ENCODE peak calls at places on chromosome 18, in seven cellular contexts. X is HFFc6, U is A673, O is right atrium auricular region, P is lower lobe of right lung, N is AG04450, A is H9. F is an unnamed sample.

GRCh38 chr18:23143059-23143831 is 8.0 kb downstream of the CABLES1 start:
- DNase-seq in X (no peak), U (no peak), O (peak; percentile 82), P (peak; percentile 76), N (no peak), A (no peak), F (no peak)

GRCh38 chr18:26190506-26190905 is 35.7 kb upstream of the TAF4B start:
- DNase-seq in X (no peak), U (no peak), O (no peak), P (no peak), N (no peak), A (no peak), F (no peak)

GRCh38 chr18:13620206-13620672 is 106.1 kb downstream of the FAM210A start:
- DNase-seq in X (no peak), U (no peak), O (peak; percentile 47), P (no peak), N (no peak), A (no peak), F (no peak)

GRCh38 chr18:69402219-69402989 is 1.7 kb downstream of the DOK6 start:
- DNase-seq in X (no peak), U (no peak), O (no peak), P (no peak), N (no peak), A (peak; percentile 38), F (no peak)

GRCh38 chr18:3861495-3861894 is 411.5 kb downstream of the TGIF1 start:
- DNase-seq in X (no peak), U (no peak), O (no peak), P (no peak), N (no peak), A (no peak), F (no peak)

GRCh38 chr18:36454848-36455458 is 157.4 kb downstream of the FHOD3 start:
- DNase-seq in X (no peak), U (no peak), O (no peak), P (no peak), N (no peak), A (no peak), F (no peak)

GRCh38 chr18:4309227-4309626 is 145.9 kb downstream of the DLGAP1 start:
- DNase-seq in X (no peak), U (no peak), O (no peak), P (no peak), N (no peak), A (no peak), F (no peak)

GRCh38 chr18:3248062-3248669 is 565 bp downstream of the MYL12A start:
- DNase-seq in X (no peak), U (peak; percentile 72), O (no peak), P (no peak), N (no peak), A (no peak), F (no peak)

GRCh38 chr18:48095726-48096125 is 165.3 kb upstream of the SMAD2 start:
- DNase-seq in X (no peak), U (no peak), O (no peak), P (no peak), N (no peak), A (no peak), F (no peak)

GRCh38 chr18:13375302-13376255 is 157.0 kb downstream of the LDLRAD4 start:
- DNase-seq in X (peak; percentile 35), U (peak; percentile 72), O (peak; percentile 93), P (no peak), N (peak; percentile 55), A (no peak), F (no peak)

GRCh38 chr18:78871631-78872030 is 108.0 kb upstream of the SALL3 start:
- DNase-seq in X (no peak), U (no peak), O (peak; percentile 59), P (no peak), N (no peak), A (no peak), F (no peak)

GRCh38 chr18:36143391-36143790 is 13.7 kb downstream of the ELP2 start:
- DNase-seq in X (no peak), U (no peak), O (no peak), P (no peak), N (no peak), A (no peak), F (no peak)

GRCh38 chr18:36419913-36420531 is 122.5 kb downstream of the FHOD3 start:
- DNase-seq in X (peak; percentile 42), U (no peak), O (no peak), P (no peak), N (no peak), A (no peak), F (no peak)

GRCh38 chr18:49812321-49813070 is 837 bp downstream of the ACAA2 start:
- DNase-seq in X (no peak), U (no peak), O (no peak), P (no peak), N (no peak), A (no peak), F (no peak)
- TF ChIP-seq CTCF in X (no peak), U (no peak), O (no peak), P (no peak), N (no peak), A (no peak), F (no peak)

GRCh38 chr18:21598726-21599584 is 1.5 kb downstream of the ESCO1 start:
- DNase-seq in X (no peak), U (no peak), O (no peak), P (no peak), N (no peak), A (peak; percentile 33), F (no peak)

GRCh38 chr18:21597616-21598015 is 2.9 kb downstream of the ESCO1 start:
- DNase-seq in X (no peak), U (no peak), O (no peak), P (no peak), N (no peak), A (no peak), F (no peak)

DNA sequence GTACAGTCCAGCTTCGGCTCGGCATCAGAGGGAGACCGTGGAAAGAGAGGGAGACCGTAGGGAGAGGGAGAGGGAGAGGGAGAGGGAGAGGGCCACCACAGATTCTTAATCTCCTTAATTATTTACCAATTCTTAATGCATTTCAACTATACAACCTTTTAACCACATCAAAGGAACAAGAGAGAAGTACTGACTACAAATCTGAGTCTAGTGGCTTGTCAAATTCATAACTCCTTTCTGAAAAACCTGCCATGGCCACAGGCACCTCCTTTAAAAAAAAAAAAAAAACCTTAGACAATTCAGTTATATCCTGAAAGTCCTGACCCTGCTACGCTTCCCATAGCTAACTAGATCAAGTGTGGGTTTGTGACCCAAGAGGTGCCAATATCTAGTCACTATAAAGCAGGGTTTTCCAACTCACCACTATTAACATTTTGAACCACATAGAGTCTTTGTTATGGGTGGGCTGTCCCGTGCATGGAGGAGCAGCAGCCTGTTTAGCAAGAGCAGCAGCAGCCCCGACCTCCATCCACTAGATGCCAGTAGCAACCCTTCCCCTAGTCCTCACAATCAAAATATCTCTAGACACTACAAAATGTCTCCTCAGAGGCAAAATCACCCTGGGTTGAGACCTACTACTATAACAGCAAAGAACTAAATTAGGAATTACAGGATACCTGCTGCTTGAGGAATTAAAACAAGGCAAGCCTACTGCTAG is 6.8 kb downstream of the ESCO1 start:
- DNase-seq in X (no peak), U (peak; percentile 18), O (no peak), P (no peak), N (no peak), A (no peak), F (no peak)
- TF ChIP-seq CTCF in X (no peak), U (peak; percentile 28), O (no peak), P (no peak), N (no peak), A (no peak), F (no peak)

GRCh38 chr18:61608306-61608705 is 275.1 kb downstream of the CDH20 start:
- DNase-seq in X (peak; percentile 67), U (no peak), O (no peak), P (no peak), N (no peak), A (no peak), F (no peak)

GRCh38 chr18:61609131-61609530 is 275.9 kb downstream of the CDH20 start:
- DNase-seq in X (no peak), U (no peak), O (no peak), P (no peak), N (no peak), A (no peak), F (no peak)

GRCh38 chr18:61606759-61607158 is 273.5 kb downstream of the CDH20 start:
- DNase-seq in X (peak; percentile 94), U (peak; percentile 99), O (peak; percentile 90), P (peak; percentile 61), N (peak; percentile 68), A (peak; percentile 86), F (no peak)

GRCh38 chr18:61616111-61616610 is 276.6 kb downstream of the RNF152 start:
- DNase-seq in X (no peak), U (no peak), O (no peak), P (no peak), N (no peak), A (peak; percentile 31), F (no peak)

DNA sequence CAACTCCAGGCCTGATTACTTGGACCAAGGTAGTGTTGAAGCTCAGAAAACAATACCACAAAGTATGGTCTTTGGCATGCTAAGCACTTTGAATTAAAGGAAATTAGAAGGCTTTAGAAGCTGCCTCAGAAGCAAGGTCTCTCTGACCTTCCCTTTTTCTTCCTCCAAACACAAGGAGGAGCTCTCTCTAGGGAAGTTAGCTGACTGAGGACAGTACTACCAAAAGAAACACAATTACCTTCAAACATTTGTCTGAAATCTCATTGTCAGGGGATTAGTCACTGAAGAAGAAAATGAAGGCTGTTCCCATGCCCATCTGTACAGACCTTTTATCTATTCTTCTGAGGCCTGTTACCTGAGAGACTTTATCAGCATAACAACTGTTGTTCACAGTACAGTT is 279.3 kb downstream of the CDH20 start:
- DNase-seq in X (no peak), U (no peak), O (no peak), P (no peak), N (no peak), A (no peak), F (no peak)
- TF ChIP-seq CTCF in X (peak; percentile 46), U (peak; percentile 25), O (peak; percentile 31), P (no peak), N (peak; percentile 34), A (peak; percentile 47), F (no peak)

GRCh38 chr18:80159713-80160636 is 50.9 kb downstream of the ADNP2 start:
- DNase-seq in X (no peak), U (no peak), O (no peak), P (no peak), N (no peak), A (peak; percentile 75), F (no peak)
- TF ChIP-seq CTCF in X (peak; percentile 77), U (no peak), O (peak; percentile 73), P (peak; percentile 58), N (peak; percentile 37), A (peak; percentile 13), F (no peak)

DNA sequence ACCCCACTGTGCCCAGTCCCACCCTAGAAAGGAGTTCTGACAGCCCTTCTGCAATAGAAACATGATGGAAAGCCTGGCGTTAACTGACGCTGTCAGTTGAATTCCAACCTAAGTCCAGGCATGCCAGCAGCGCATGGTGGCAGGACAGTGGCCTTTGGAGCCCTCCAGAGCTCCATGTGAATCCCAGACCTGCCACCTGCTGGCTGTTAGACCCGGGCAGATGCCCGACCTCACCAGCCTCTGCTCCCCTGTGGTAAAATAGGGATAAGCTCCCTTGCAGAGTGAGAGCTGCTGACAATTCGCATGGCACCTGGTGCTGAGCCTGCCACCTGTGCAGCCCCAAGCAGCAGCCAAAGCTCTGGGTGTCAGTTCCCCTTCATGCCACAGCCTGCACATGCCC is 138.6 kb downstream of the LOXHD1 start:
- DNase-seq in X (no peak), U (no peak), O (no peak), P (no peak), N (no peak), A (peak; percentile 65), F (no peak)
- TF ChIP-seq CTCF in X (peak; percentile 27), U (no peak), O (peak; percentile 65), P (no peak), N (peak; percentile 21), A (peak; percentile 56), F (no peak)

GRCh38 chr18:79952457-79952995 is 1.1 kb upstream of the SLC66A2 start:
- DNase-seq in X (no peak), U (no peak), O (no peak), P (peak; percentile 48), N (no peak), A (no peak), F (no peak)
- TF ChIP-seq CTCF in X (no peak), U (no peak), O (no peak), P (no peak), N (no peak), A (no peak), F (no peak)